ENCODE peak calls at places on chromosomes 13 and 19, in nine cellular contexts. One of them, this sample, is unnamed.

GRCh38 chr19:6039541-6040225 is 61.7 kb upstream of the RANBP3 start:
- DNase-seq in fibroblast of lung: no peak
- DNase-seq in type B pancreatic cell: peak
- DNase-seq in activated naive CD4-positive, alpha-beta T cell: no peak
- DNase-seq in IMR-90: no peak
- DNase-seq in activated B cell treated with CpG ODN at 0.5 μM for 24 hours: no peak
- DNase-seq in glomerular endothelial cell: no peak
- DNase-seq in NCI-H1694 treated with DMSO at 0.1 percent for 48 hours: no peak
- DNase-seq in activated T-cell treated with anti-CD3 and anti-CD28 coated beads for 48 hours: no peak
- DNase-seq in this sample: no peak

GRCh38 chr13:58397596-58398387 is 766.2 kb downstream of the PCDH17 start:
- DNase-seq in glomerular endothelial cell: no peak
- DNase-seq in fibroblast of lung: no peak
- DNase-seq in NCI-H1694 treated with DMSO at 0.1 percent for 48 hours: no peak
- DNase-seq in IMR-90: no peak
- DNase-seq in activated B cell treated with CpG ODN at 0.5 μM for 24 hours: no peak
- DNase-seq in activated T-cell treated with anti-CD3 and anti-CD28 coated beads for 48 hours: no peak
- DNase-seq in type B pancreatic cell: no peak
- DNase-seq in activated naive CD4-positive, alpha-beta T cell: no peak
- DNase-seq in this sample: no peak

GRCh38 chr13:67443901-67444300 is 213.8 kb upstream of the PCDH9 start:
- DNase-seq in type B pancreatic cell: no peak
- DNase-seq in activated B cell treated with CpG ODN at 0.5 μM for 24 hours: no peak
- DNase-seq in fibroblast of lung: no peak
- DNase-seq in activated T-cell treated with anti-CD3 and anti-CD28 coated beads for 48 hours: no peak
- DNase-seq in NCI-H1694 treated with DMSO at 0.1 percent for 48 hours: no peak
- DNase-seq in IMR-90: no peak
- DNase-seq in activated naive CD4-positive, alpha-beta T cell: no peak
- DNase-seq in glomerular endothelial cell: no peak
- DNase-seq in this sample: no peak

GRCh38 chr19:401836-402535 is 7.0 kb downstream of the C2CD4C start:
- DNase-seq in activated T-cell treated with anti-CD3 and anti-CD28 coated beads for 48 hours: no peak
- DNase-seq in activated B cell treated with CpG ODN at 0.5 μM for 24 hours: no peak
- DNase-seq in IMR-90: no peak
- DNase-seq in type B pancreatic cell: no peak
- DNase-seq in NCI-H1694 treated with DMSO at 0.1 percent for 48 hours: no peak
- DNase-seq in activated naive CD4-positive, alpha-beta T cell: no peak
- DNase-seq in fibroblast of lung: no peak
- DNase-seq in glomerular endothelial cell: no peak
- DNase-seq in this sample: no peak

GRCh38 chr19:38183227-38183914 is 40.7 kb downstream of the DPF1 start:
- DNase-seq in fibroblast of lung: peak
- DNase-seq in type B pancreatic cell: no peak
- DNase-seq in activated naive CD4-positive, alpha-beta T cell: no peak
- DNase-seq in NCI-H1694 treated with DMSO at 0.1 percent for 48 hours: no peak
- DNase-seq in activated B cell treated with CpG ODN at 0.5 μM for 24 hours: no peak
- DNase-seq in activated T-cell treated with anti-CD3 and anti-CD28 coated beads for 48 hours: no peak
- DNase-seq in glomerular endothelial cell: no peak
- DNase-seq in IMR-90: no peak
- DNase-seq in this sample: no peak

GRCh38 chr19:51407631-51408131 is 9.8 kb downstream of the SIGLEC10 start:
- DNase-seq in type B pancreatic cell: no peak
- DNase-seq in activated T-cell treated with anti-CD3 and anti-CD28 coated beads for 48 hours: no peak
- DNase-seq in fibroblast of lung: peak
- DNase-seq in activated B cell treated with CpG ODN at 0.5 μM for 24 hours: no peak
- DNase-seq in IMR-90: peak
- DNase-seq in glomerular endothelial cell: no peak
- DNase-seq in NCI-H1694 treated with DMSO at 0.1 percent for 48 hours: no peak
- DNase-seq in activated naive CD4-positive, alpha-beta T cell: no peak
- DNase-seq in this sample: no peak

GRCh38 chr13:25429466-25429865 is 57.7 kb downstream of the ATP8A2 start:
- DNase-seq in activated T-cell treated with anti-CD3 and anti-CD28 coated beads for 48 hours: no peak
- DNase-seq in activated B cell treated with CpG ODN at 0.5 μM for 24 hours: no peak
- DNase-seq in glomerular endothelial cell: no peak
- DNase-seq in NCI-H1694 treated with DMSO at 0.1 percent for 48 hours: no peak
- DNase-seq in activated naive CD4-positive, alpha-beta T cell: no peak
- DNase-seq in fibroblast of lung: no peak
- DNase-seq in type B pancreatic cell: no peak
- DNase-seq in IMR-90: no peak
- DNase-seq in this sample: no peak

GRCh38 chr19:46859637-46860124 is 1.1 kb upstream of the ARHGAP35 start:
- DNase-seq in fibroblast of lung: no peak
- DNase-seq in IMR-90: peak
- DNase-seq in type B pancreatic cell: no peak
- DNase-seq in NCI-H1694 treated with DMSO at 0.1 percent for 48 hours: peak
- DNase-seq in activated B cell treated with CpG ODN at 0.5 μM for 24 hours: no peak
- DNase-seq in activated T-cell treated with anti-CD3 and anti-CD28 coated beads for 48 hours: no peak
- DNase-seq in glomerular endothelial cell: no peak
- DNase-seq in activated naive CD4-positive, alpha-beta T cell: no peak
- DNase-seq in this sample: peak

GRCh38 chr19:49368711-49369358 is 5.2 kb downstream of the DKKL1 start:
- DNase-seq in activated B cell treated with CpG ODN at 0.5 μM for 24 hours: no peak
- DNase-seq in NCI-H1694 treated with DMSO at 0.1 percent for 48 hours: no peak
- DNase-seq in type B pancreatic cell: no peak
- DNase-seq in activated T-cell treated with anti-CD3 and anti-CD28 coated beads for 48 hours: no peak
- DNase-seq in glomerular endothelial cell: no peak
- DNase-seq in fibroblast of lung: no peak
- DNase-seq in activated naive CD4-positive, alpha-beta T cell: no peak
- DNase-seq in IMR-90: no peak
- DNase-seq in this sample: no peak

GRCh38 chr19:44451687-44452086 is 3.4 kb upstream of the ZNF229 start:
- DNase-seq in NCI-H1694 treated with DMSO at 0.1 percent for 48 hours: no peak
- DNase-seq in activated naive CD4-positive, alpha-beta T cell: no peak
- DNase-seq in glomerular endothelial cell: no peak
- DNase-seq in fibroblast of lung: no peak
- DNase-seq in activated T-cell treated with anti-CD3 and anti-CD28 coated beads for 48 hours: no peak
- DNase-seq in type B pancreatic cell: no peak
- DNase-seq in activated B cell treated with CpG ODN at 0.5 μM for 24 hours: no peak
- DNase-seq in IMR-90: no peak
- DNase-seq in this sample: no peak

GRCh38 chr19:35995655-35995993 is 636 bp downstream of the SDHAF1 start:
- DNase-seq in activated T-cell treated with anti-CD3 and anti-CD28 coated beads for 48 hours: peak
- DNase-seq in type B pancreatic cell: no peak
- DNase-seq in activated B cell treated with CpG ODN at 0.5 μM for 24 hours: no peak
- DNase-seq in NCI-H1694 treated with DMSO at 0.1 percent for 48 hours: no peak
- DNase-seq in fibroblast of lung: peak
- DNase-seq in glomerular endothelial cell: no peak
- DNase-seq in IMR-90: peak
- DNase-seq in activated naive CD4-positive, alpha-beta T cell: no peak
- DNase-seq in this sample: no peak